ENCODE peak calls at places on chromosomes 11 and 22, in nine cellular contexts. V is WTC11; H is Right ventricle myocardium superior; B is omental fat pad; R is EL; W is stimulated activated CD8-positive, alpha-beta memory T cell treated with anti-CD3 and anti-CD28 coated beads, Interleukin-2, amount 100 ng/mL, for 48 hours; I is activated CD8-positive, alpha-beta memory T cell treated with anti-CD3 and anti-CD28 coated beads for 48 hours; U is CD8-positive, alpha-beta T cell; C is AG09319. N is an unnamed sample.

GRCh38 chr11:134252539-134253188 is 488 bp downstream of the THYN1 start:
- DNase-seq in C (no peak), H (no peak), I (no peak), W (no peak), R (no peak), B (no peak), U (no peak), V (peak), N (no peak)

GRCh38 chr22:17230239-17230638 is 11.0 kb upstream of the ADA2 start:
- DNase-seq in B (no peak), I (no peak), U (no peak), V (no peak), H (no peak), C (no peak), R (no peak), W (no peak), N (no peak)

GRCh38 chr11:84819128-84819527 is 808.0 kb downstream of the DLG2 start:
- DNase-seq in I (no peak), W (no peak), B (no peak), V (no peak), R (peak), H (no peak), C (no peak), U (no peak), N (no peak)

GRCh38 chr22:30000566-30000965 is 79.7 kb upstream of the HORMAD2 start:
- DNase-seq in I (no peak), R (peak), U (no peak), W (no peak), C (no peak), H (no peak), B (no peak), V (no peak), N (no peak)

GRCh38 chr11:108751444-108751843 is 86.6 kb downstream of the DDX10 start:
- DNase-seq in B (no peak), V (no peak), H (no peak), U (no peak), C (no peak), R (no peak), W (no peak), I (no peak), N (no peak)

GRCh38 chr22:27804683-27805297 is 3.2 kb upstream of the MN1 start:
- DNase-seq in I (no peak), H (peak), B (peak), R (peak), V (peak), C (no peak), W (peak), U (peak), N (peak)

GRCh38 chr11:66570117-66570825 is 1.9 kb upstream of the CTSF start:
- DNase-seq in U (no peak), I (no peak), R (no peak), V (no peak), C (no peak), W (no peak), H (no peak), B (no peak), N (no peak)

GRCh38 chr22:38176170-38176741 is 5.4 kb downstream of the PLA2G6 start:
- DNase-seq in W (peak), B (no peak), H (peak), I (peak), C (peak), U (no peak), V (no peak), R (peak), N (peak)

GRCh38 chr11:123062892-123063395 is 1.0 kb upstream of the HSPA8 start:
- DNase-seq in V (no peak), U (no peak), B (no peak), R (no peak), C (no peak), I (no peak), H (no peak), W (no peak), N (no peak)

GRCh38 chr11:117528061-117528780 is 200.6 kb downstream of the CEP164 start:
- DNase-seq in U (no peak), B (no peak), R (no peak), H (no peak), C (no peak), W (no peak), V (no peak), I (no peak), N (no peak)

GRCh38 chr11:85961930-85962363 is 106.8 kb downstream of the CCDC83 start:
- DNase-seq in I (no peak), R (no peak), B (no peak), U (no peak), C (no peak), H (no peak), V (no peak), W (no peak), N (no peak)

GRCh38 chr11:203945-204586 is 3.1 kb downstream of the BET1L start:
- DNase-seq in U (no peak), W (no peak), B (no peak), V (no peak), C (no peak), H (peak), R (no peak), I (no peak), N (no peak)

GRCh38 chr11:134014502-134014901 is 54.4 kb upstream of the JAM3 start:
- DNase-seq in H (no peak), W (no peak), B (no peak), V (peak), R (peak), I (no peak), C (no peak), U (no peak), N (no peak)